ENCODE peak calls at places on chromosomes 16 and 17, in eight cellular contexts. One of them, this sample, is unnamed.

GRCh38 chr17:35915153-35915969 is 15.2 kb downstream of the RDM1 start:
- DNase-seq in uterus: no peak
- DNase-seq in SK-N-SH: no peak
- DNase-seq in tibial nerve: no peak
- DNase-seq in lower lobe of right lung: no peak
- DNase-seq in vagina: no peak
- DNase-seq in ovary: no peak
- DNase-seq in esophagus muscularis mucosa: no peak
- DNase-seq in this sample: no peak

GRCh38 chr17:80950466-80951120 is 41.0 kb upstream of the CHMP6 start:
- DNase-seq in tibial nerve: no peak
- DNase-seq in vagina: no peak
- DNase-seq in esophagus muscularis mucosa: no peak
- DNase-seq in uterus: peak; percentile 8
- DNase-seq in SK-N-SH: no peak
- DNase-seq in lower lobe of right lung: peak; percentile 30
- DNase-seq in ovary: no peak
- DNase-seq in this sample: no peak

GRCh38 chr16:15653227-15653626 is 3.2 kb downstream of the NDE1 start:
- DNase-seq in SK-N-SH: no peak
- DNase-seq in vagina: no peak
- DNase-seq in tibial nerve: no peak
- DNase-seq in uterus: no peak
- DNase-seq in lower lobe of right lung: no peak
- DNase-seq in ovary: no peak
- DNase-seq in esophagus muscularis mucosa: no peak
- DNase-seq in this sample: no peak

GRCh38 chr17:726331-726919 is 6.0 kb upstream of the TLCD3A start:
- DNase-seq in ovary: no peak
- DNase-seq in esophagus muscularis mucosa: no peak
- DNase-seq in lower lobe of right lung: no peak
- DNase-seq in vagina: no peak
- DNase-seq in SK-N-SH: no peak
- DNase-seq in tibial nerve: no peak
- DNase-seq in uterus: no peak
- DNase-seq in this sample: peak; percentile 85

GRCh38 chr16:77723108-77723514 is 797 bp downstream of the NUDT7 start:
- DNase-seq in ovary: peak; percentile 19
- DNase-seq in uterus: peak; percentile 18
- DNase-seq in esophagus muscularis mucosa: no peak
- DNase-seq in vagina: no peak
- DNase-seq in tibial nerve: no peak
- DNase-seq in lower lobe of right lung: no peak
- DNase-seq in SK-N-SH: peak; percentile 58
- DNase-seq in this sample: no peak

GRCh38 chr17:20216154-20216815 is 207.1 kb downstream of the SPECC1 start:
- DNase-seq in SK-N-SH: no peak
- DNase-seq in lower lobe of right lung: no peak
- DNase-seq in uterus: no peak
- DNase-seq in tibial nerve: no peak
- DNase-seq in esophagus muscularis mucosa: no peak
- DNase-seq in vagina: no peak
- DNase-seq in ovary: no peak
- DNase-seq in this sample: no peak

GRCh38 chr17:80026359-80027042 is 9.2 kb downstream of the TBC1D16 start:
- DNase-seq in vagina: no peak
- DNase-seq in ovary: no peak
- DNase-seq in SK-N-SH: no peak
- DNase-seq in tibial nerve: peak; percentile 56
- DNase-seq in uterus: no peak
- DNase-seq in lower lobe of right lung: no peak
- DNase-seq in esophagus muscularis mucosa: no peak
- DNase-seq in this sample: no peak

GRCh38 chr16:89371968-89372634 is 118.3 kb downstream of the ANKRD11 start:
- DNase-seq in SK-N-SH: no peak
- DNase-seq in lower lobe of right lung: no peak
- DNase-seq in tibial nerve: no peak
- DNase-seq in vagina: no peak
- DNase-seq in esophagus muscularis mucosa: no peak
- DNase-seq in uterus: no peak
- DNase-seq in ovary: no peak
- DNase-seq in this sample: no peak

GRCh38 chr16:71811261-71811803 is 2.7 kb upstream of the AP1G1 start:
- DNase-seq in SK-N-SH: no peak
- DNase-seq in ovary: no peak
- DNase-seq in lower lobe of right lung: no peak
- DNase-seq in uterus: no peak
- DNase-seq in esophagus muscularis mucosa: no peak
- DNase-seq in tibial nerve: no peak
- DNase-seq in vagina: no peak
- DNase-seq in this sample: no peak

GRCh38 chr17:58960068-58960467 is 146.6 kb downstream of the TRIM37 start:
- DNase-seq in ovary: no peak
- DNase-seq in uterus: no peak
- DNase-seq in lower lobe of right lung: no peak
- DNase-seq in esophagus muscularis mucosa: no peak
- DNase-seq in tibial nerve: no peak
- DNase-seq in vagina: no peak
- DNase-seq in SK-N-SH: no peak
- DNase-seq in this sample: no peak

GRCh38 chr17:83055911-83056582 is 23.4 kb upstream of the METRNL start:
- DNase-seq in uterus: peak; percentile 45
- DNase-seq in tibial nerve: peak; percentile 9
- DNase-seq in esophagus muscularis mucosa: no peak
- DNase-seq in ovary: no peak
- DNase-seq in SK-N-SH: no peak
- DNase-seq in lower lobe of right lung: no peak
- DNase-seq in vagina: peak; percentile 84
- DNase-seq in this sample: peak; percentile 37

GRCh38 chr17:37726891-37727780 is 17.7 kb downstream of the HNF1B start:
- DNase-seq in uterus: no peak
- DNase-seq in lower lobe of right lung: no peak
- DNase-seq in esophagus muscularis mucosa: no peak
- DNase-seq in ovary: no peak
- DNase-seq in vagina: no peak
- DNase-seq in SK-N-SH: no peak
- DNase-seq in tibial nerve: no peak
- DNase-seq in this sample: no peak

GRCh38 chr16:51409001-51409675 is 258.1 kb upstream of the SALL1 start:
- DNase-seq in tibial nerve: no peak
- DNase-seq in vagina: no peak
- DNase-seq in lower lobe of right lung: no peak
- DNase-seq in ovary: no peak
- DNase-seq in SK-N-SH: no peak
- DNase-seq in esophagus muscularis mucosa: no peak
- DNase-seq in uterus: peak; percentile 34
- DNase-seq in this sample: no peak

GRCh38 chr17:11730747-11731146 is 132.5 kb downstream of the DNAH9 start:
- DNase-seq in lower lobe of right lung: no peak
- DNase-seq in ovary: no peak
- DNase-seq in esophagus muscularis mucosa: no peak
- DNase-seq in tibial nerve: no peak
- DNase-seq in uterus: no peak
- DNase-seq in vagina: no peak
- DNase-seq in SK-N-SH: no peak
- DNase-seq in this sample: no peak

GRCh38 chr16:87426423-87427215 is 34.5 kb downstream of the MAP1LC3B start:
- DNase-seq in ovary: no peak
- DNase-seq in uterus: no peak
- DNase-seq in esophagus muscularis mucosa: no peak
- DNase-seq in tibial nerve: no peak
- DNase-seq in SK-N-SH: no peak
- DNase-seq in lower lobe of right lung: no peak
- DNase-seq in vagina: no peak
- DNase-seq in this sample: no peak

GRCh38 chr16:5065368-5065767 is 388 bp downstream of the C16orf89 start:
- DNase-seq in ovary: no peak
- DNase-seq in lower lobe of right lung: no peak
- DNase-seq in uterus: no peak
- DNase-seq in SK-N-SH: no peak
- DNase-seq in tibial nerve: no peak
- DNase-seq in esophagus muscularis mucosa: no peak
- DNase-seq in vagina: no peak
- DNase-seq in this sample: no peak

GRCh38 chr17:27620721-27621120 is 10.3 kb upstream of the LGALS9 start:
- DNase-seq in uterus: no peak
- DNase-seq in vagina: no peak
- DNase-seq in esophagus muscularis mucosa: no peak
- DNase-seq in SK-N-SH: no peak
- DNase-seq in ovary: no peak
- DNase-seq in lower lobe of right lung: no peak
- DNase-seq in tibial nerve: no peak
- DNase-seq in this sample: no peak
- H3K36me3 ChIP-seq in uterus: no peaks in the 10 kb centered on the region
- H3K36me3 ChIP-seq in vagina: no peaks in the 10 kb centered on the region
- H3K36me3 ChIP-seq in esophagus muscularis mucosa: peaks cover 94% of the 10 kb centered on the region
- H3K36me3 ChIP-seq in SK-N-SH: peaks cover 53% of the 10 kb centered on the region
- H3K36me3 ChIP-seq in ovary: no peaks in the 10 kb centered on the region
- H3K36me3 ChIP-seq in lower lobe of right lung: peaks cover 99% of the 10 kb centered on the region
- H3K36me3 ChIP-seq in tibial nerve: peaks cover 7% of the 10 kb centered on the region
- H3K36me3 ChIP-seq in this sample: peaks cover 31% of the 10 kb centered on the region

GRCh38 chr17:78448356-78448993 is 70.0 kb downstream of the PGS1 start:
- DNase-seq in lower lobe of right lung: no peak
- DNase-seq in esophagus muscularis mucosa: no peak
- DNase-seq in SK-N-SH: no peak
- DNase-seq in vagina: no peak
- DNase-seq in ovary: no peak
- DNase-seq in uterus: no peak
- DNase-seq in tibial nerve: no peak
- DNase-seq in this sample: no peak
- TF ChIP-seq CTCF in lower lobe of right lung: peak; percentile 8
- TF ChIP-seq CTCF in esophagus muscularis mucosa: no peak
- TF ChIP-seq CTCF in SK-N-SH: peak; percentile 30
- TF ChIP-seq CTCF in vagina: no peak
- TF ChIP-seq CTCF in ovary: no peak
- TF ChIP-seq CTCF in uterus: no peak
- TF ChIP-seq CTCF in tibial nerve: no peak
- TF ChIP-seq CTCF in this sample: peak; percentile 57

DNA sequence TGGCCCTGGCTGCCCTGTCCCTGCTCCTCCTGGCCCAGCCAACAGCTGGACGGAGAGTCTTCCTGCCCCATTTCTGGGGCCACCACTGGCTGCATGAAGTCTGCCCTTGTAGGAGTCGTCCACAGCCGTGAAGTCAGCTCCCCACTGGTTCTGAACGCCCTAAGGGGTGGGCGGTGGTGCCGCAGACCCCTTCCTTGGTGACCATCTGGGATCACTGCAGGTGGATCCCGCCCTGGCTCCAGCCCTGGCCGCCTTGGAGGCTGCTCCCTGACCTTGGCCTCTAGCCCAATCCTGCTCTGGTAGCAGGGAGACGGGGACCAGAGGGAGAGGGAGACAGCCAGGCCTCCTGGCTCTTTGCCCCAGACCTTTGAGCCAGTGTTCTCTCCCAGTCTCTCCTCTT is 35.4 kb downstream of the MGAT5B start:
- DNase-seq in vagina: no peak
- DNase-seq in SK-N-SH: no peak
- DNase-seq in esophagus muscularis mucosa: no peak
- DNase-seq in tibial nerve: no peak
- DNase-seq in ovary: no peak
- DNase-seq in lower lobe of right lung: no peak
- DNase-seq in uterus: no peak
- DNase-seq in this sample: no peak
- H3K36me3 ChIP-seq in vagina: no peaks in the 10 kb centered on the region
- H3K36me3 ChIP-seq in SK-N-SH: peaks cover 4% of the 10 kb centered on the region
- H3K36me3 ChIP-seq in esophagus muscularis mucosa: no peaks in the 10 kb centered on the region
- H3K36me3 ChIP-seq in tibial nerve: no peaks in the 10 kb centered on the region
- H3K36me3 ChIP-seq in ovary: no peaks in the 10 kb centered on the region
- H3K36me3 ChIP-seq in lower lobe of right lung: no peaks in the 10 kb centered on the region
- H3K36me3 ChIP-seq in uterus: no peaks in the 10 kb centered on the region
- H3K36me3 ChIP-seq in this sample: no peaks in the 10 kb centered on the region

DNA sequence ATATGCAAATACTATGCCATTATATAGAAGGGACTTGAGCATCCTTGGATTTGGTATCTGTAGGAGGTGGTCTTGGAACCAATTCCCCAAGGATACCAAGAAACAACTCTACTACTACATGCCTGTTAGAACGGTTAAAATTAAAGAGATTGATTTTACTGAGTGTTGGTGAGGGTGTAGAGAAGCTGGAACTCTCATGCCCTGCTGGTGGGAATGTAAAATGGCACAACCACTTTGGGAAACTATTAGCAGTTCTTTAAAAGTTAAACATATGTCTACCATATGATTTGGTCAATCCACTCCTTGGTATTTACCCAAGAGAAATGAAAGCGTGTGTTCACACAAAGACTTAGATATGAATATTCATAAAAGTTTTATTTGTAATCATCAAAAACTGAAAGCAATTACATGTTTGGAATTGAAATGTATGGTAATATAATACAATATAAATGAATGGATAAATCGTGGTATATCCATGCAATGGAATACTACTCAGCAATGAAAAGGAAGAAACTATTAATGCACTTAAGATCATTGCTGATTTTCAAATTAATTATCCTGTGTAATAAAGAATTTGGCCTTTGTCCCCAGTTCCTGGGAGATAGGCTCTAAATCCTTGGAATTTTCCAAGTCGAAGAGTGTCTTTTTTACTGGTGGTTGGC is 7.8 kb downstream of the MFSD6L start:
- DNase-seq in SK-N-SH: no peak
- DNase-seq in uterus: no peak
- DNase-seq in vagina: no peak
- DNase-seq in lower lobe of right lung: no peak
- DNase-seq in tibial nerve: no peak
- DNase-seq in esophagus muscularis mucosa: no peak
- DNase-seq in ovary: no peak
- DNase-seq in this sample: no peak
- TF ChIP-seq CTCF in SK-N-SH: peak; percentile 38
- TF ChIP-seq CTCF in uterus: no peak
- TF ChIP-seq CTCF in vagina: no peak
- TF ChIP-seq CTCF in lower lobe of right lung: no peak
- TF ChIP-seq CTCF in tibial nerve: no peak
- TF ChIP-seq CTCF in esophagus muscularis mucosa: no peak
- TF ChIP-seq CTCF in ovary: no peak
- TF ChIP-seq CTCF in this sample: peak; percentile 73

GRCh38 chr16:2001035-2001434 is 8.6 kb downstream of the ZNF598 start:
- DNase-seq in uterus: no peak
- DNase-seq in tibial nerve: no peak
- DNase-seq in lower lobe of right lung: no peak
- DNase-seq in esophagus muscularis mucosa: no peak
- DNase-seq in vagina: no peak
- DNase-seq in ovary: no peak
- DNase-seq in SK-N-SH: no peak
- DNase-seq in this sample: no peak
- H3K36me3 ChIP-seq in uterus: no peaks in the 10 kb centered on the region
- H3K36me3 ChIP-seq in tibial nerve: peaks cover 20% of the 10 kb centered on the region
- H3K36me3 ChIP-seq in lower lobe of right lung: peaks cover 73% of the 10 kb centered on the region
- H3K36me3 ChIP-seq in esophagus muscularis mucosa: peaks cover 77% of the 10 kb centered on the region
- H3K36me3 ChIP-seq in vagina: no peaks in the 10 kb centered on the region
- H3K36me3 ChIP-seq in ovary: no peaks in the 10 kb centered on the region
- H3K36me3 ChIP-seq in SK-N-SH: peaks cover 62% of the 10 kb centered on the region
- H3K36me3 ChIP-seq in this sample: peaks cover 40% of the 10 kb centered on the region

DNA sequence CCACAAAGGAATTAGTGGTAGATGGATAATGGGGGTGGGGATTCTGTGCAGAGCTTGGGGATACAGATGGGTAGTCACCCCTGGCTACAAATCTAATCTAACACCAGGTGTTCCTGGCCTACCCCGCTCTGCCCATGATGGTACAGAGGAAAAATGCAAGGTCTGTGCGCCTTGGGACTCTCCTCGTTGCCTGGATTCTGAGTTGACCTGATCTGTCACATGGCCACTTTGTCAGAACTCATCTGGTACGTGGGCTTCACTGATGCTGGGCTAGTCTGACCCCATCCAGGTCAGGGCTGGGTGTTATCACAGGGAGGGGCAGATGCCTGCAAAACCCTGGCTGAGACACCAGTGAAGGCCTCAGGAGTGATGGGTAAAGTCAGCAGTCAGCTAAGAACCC is 5.2 kb downstream of the ZNF764 start:
- DNase-seq in tibial nerve: no peak
- DNase-seq in vagina: no peak
- DNase-seq in uterus: no peak
- DNase-seq in lower lobe of right lung: no peak
- DNase-seq in ovary: no peak
- DNase-seq in SK-N-SH: no peak
- DNase-seq in esophagus muscularis mucosa: no peak
- DNase-seq in this sample: no peak
- TF ChIP-seq CTCF in tibial nerve: no peak
- TF ChIP-seq CTCF in vagina: no peak
- TF ChIP-seq CTCF in uterus: no peak
- TF ChIP-seq CTCF in lower lobe of right lung: no peak
- TF ChIP-seq CTCF in ovary: no peak
- TF ChIP-seq CTCF in SK-N-SH: no peak
- TF ChIP-seq CTCF in esophagus muscularis mucosa: no peak
- TF ChIP-seq CTCF in this sample: no peak